ENCODE peak calls at places on chromosomes 13 and 19, in five cellular contexts. A, F, N, M and P are unnamed samples.

GRCh38 chr13:69948016-69948415 is 159.6 kb upstream of the ATXN8OS start:
- DNase-seq in A (no peak), F (no peak), N (no peak), M (no peak), P (no peak)

GRCh38 chr19:18329035-18329376 is 6.1 kb upstream of the LSM4 start:
- DNase-seq in A (no peak), F (no peak), N (no peak), M (no peak), P (no peak)

GRCh38 chr13:109381546-109382180 is 404.7 kb downstream of the IRS2 start:
- DNase-seq in A (peak), F (peak), N (no peak), M (no peak), P (no peak)

GRCh38 chr19:35143231-35143715 is at the start of gene FXYD7:
- DNase-seq in A (no peak), F (no peak), N (no peak), M (no peak), P (peak)

GRCh38 chr13:96034662-96035061 is 18.5 kb downstream of the UGGT2 start:
- DNase-seq in A (no peak), F (no peak), N (no peak), M (no peak), P (no peak)

GRCh38 chr13:39676315-39676876 is 20.9 kb downstream of the COG6 start:
- DNase-seq in A (no peak), F (peak), N (peak), M (no peak), P (no peak)

GRCh38 chr19:3409346-3410064 is 43.1 kb downstream of the NFIC start:
- DNase-seq in A (no peak), F (no peak), N (no peak), M (peak), P (no peak)

GRCh38 chr19:27974082-27974513 is 1238.9 kb downstream of the UQCRFS1 start:
- DNase-seq in A (no peak), F (peak), N (no peak), M (no peak), P (no peak)

GRCh38 chr19:14496029-14496848 is at the start of gene GIPC1:
- DNase-seq in A (peak), F (peak), N (peak), M (peak), P (peak)

GRCh38 chr19:1431759-1432506 is 6.3 kb upstream of the RPS15 start:
- DNase-seq in A (no peak), F (no peak), N (no peak), M (no peak), P (no peak)

GRCh38 chr13:94886191-94886590 is 173.8 kb upstream of the SOX21 start:
- DNase-seq in A (peak), F (peak), N (no peak), M (no peak), P (no peak)

GRCh38 chr19:2215281-2215751 is 20.8 kb downstream of the PLEKHJ1 start:
- DNase-seq in A (no peak), F (no peak), N (peak), M (no peak), P (peak)

GRCh38 chr19:56131651-56132050 is 9.4 kb upstream of the ZNF444 start:
- DNase-seq in A (no peak), F (no peak), N (no peak), M (no peak), P (no peak)

GRCh38 chr19:49792829-49793560 is 20.1 kb downstream of the FUZ start:
- DNase-seq in A (no peak), F (no peak), N (no peak), M (no peak), P (no peak)

GRCh38 chr13:80553041-80553440 is 212.1 kb upstream of the SPRY2 start:
- DNase-seq in A (no peak), F (no peak), N (no peak), M (no peak), P (no peak)

GRCh38 chr13:99907038-99907437 is 64.5 kb downstream of the ZIC5 start:
- DNase-seq in A (no peak), F (no peak), N (no peak), M (no peak), P (no peak)

GRCh38 chr19:5057860-5058259 is 88.9 kb downstream of the KDM4B start:
- DNase-seq in A (peak), F (peak), N (no peak), M (no peak), P (no peak)

GRCh38 chr19:52307275-52307674 is 10.3 kb downstream of the ZNF480 start:
- DNase-seq in A (no peak), F (peak), N (no peak), M (no peak), P (no peak)